ENCODE peak calls at places on chromosome 21, in four cellular contexts. One of them, this sample, is unnamed.

GRCh38 chr21:42617476-42617875 is 35.9 kb upstream of the PDE9A start:
- DNase-seq in K562: no peak
- DNase-seq in HepG2: no peak
- DNase-seq in H1: no peak
- DNase-seq in this sample: no peak

GRCh38 chr21:41642399-41642798 is 124.5 kb downstream of the RIPK4 start:
- DNase-seq in HepG2: peak; percentile 14
- DNase-seq in K562: no peak
- DNase-seq in H1: no peak
- DNase-seq in this sample: no peak

GRCh38 chr21:42539931-42540343 is 26.3 kb downstream of the SLC37A1 start:
- DNase-seq in H1: no peak
- DNase-seq in HepG2: no peak
- DNase-seq in K562: peak; percentile 80
- DNase-seq in this sample: no peak

GRCh38 chr21:39481886-39482285 is 30.1 kb downstream of the SH3BGR start:
- DNase-seq in HepG2: no peak
- DNase-seq in K562: no peak
- DNase-seq in H1: no peak
- DNase-seq in this sample: no peak

GRCh38 chr21:42009018-42009830 is 936 bp downstream of the ZBTB21 start:
- DNase-seq in K562: peak; percentile 52
- DNase-seq in HepG2: peak; percentile 62
- DNase-seq in H1: no peak
- DNase-seq in this sample: peak; percentile 40

GRCh38 chr21:15355066-15355465 is 290.3 kb upstream of the NRIP1 start:
- DNase-seq in K562: no peak
- DNase-seq in HepG2: no peak
- DNase-seq in H1: no peak
- DNase-seq in this sample: no peak

GRCh38 chr21:42356680-42357079 is 5.9 kb upstream of the TFF2 start:
- DNase-seq in K562: no peak
- DNase-seq in H1: no peak
- DNase-seq in HepG2: no peak
- DNase-seq in this sample: no peak

GRCh38 chr21:37413553-37414291 is 47.1 kb downstream of the DYRK1A start:
- DNase-seq in H1: no peak
- DNase-seq in K562: no peak
- DNase-seq in HepG2: no peak
- DNase-seq in this sample: no peak

GRCh38 chr21:29719561-29719960 is 220.2 kb downstream of the GRIK1 start:
- DNase-seq in H1: no peak
- DNase-seq in HepG2: no peak
- DNase-seq in K562: no peak
- DNase-seq in this sample: no peak

GRCh38 chr21:14685568-14685967 is 139.5 kb upstream of the SAMSN1 start:
- DNase-seq in HepG2: no peak
- DNase-seq in H1: no peak
- DNase-seq in K562: no peak
- DNase-seq in this sample: no peak

GRCh38 chr21:42768324-42769121 is 110.8 kb downstream of the WDR4 start:
- DNase-seq in HepG2: no peak
- DNase-seq in K562: no peak
- DNase-seq in H1: no peak
- DNase-seq in this sample: no peak

GRCh38 chr21:29238967-29239289 is 59.8 kb upstream of the BACH1 start:
- DNase-seq in HepG2: no peak
- DNase-seq in H1: no peak
- DNase-seq in K562: peak; percentile 34
- DNase-seq in this sample: no peak

GRCh38 chr21:40507978-40508377 is 339.0 kb downstream of the DSCAM start:
- DNase-seq in H1: no peak
- DNase-seq in K562: no peak
- DNase-seq in HepG2: peak; percentile 55
- DNase-seq in this sample: peak; percentile 26

GRCh38 chr21:18913914-18914313 is 510.3 kb upstream of the TMPRSS15 start:
- DNase-seq in H1: no peak
- DNase-seq in K562: no peak
- DNase-seq in HepG2: no peak
- DNase-seq in this sample: no peak

GRCh38 chr21:23950344-23950743 is 1656.9 kb downstream of the MRPL39 start:
- DNase-seq in H1: no peak
- DNase-seq in K562: no peak
- DNase-seq in HepG2: no peak
- DNase-seq in this sample: no peak

GRCh38 chr21:41877901-41878830 is 978 bp downstream of the PRDM15 start:
- DNase-seq in K562: peak; percentile 78
- DNase-seq in H1: no peak
- DNase-seq in HepG2: no peak
- DNase-seq in this sample: no peak

GRCh38 chr21:21029159-21029558 is 30.9 kb downstream of the NCAM2 start:
- DNase-seq in HepG2: no peak
- DNase-seq in K562: no peak
- DNase-seq in H1: no peak
- DNase-seq in this sample: no peak

GRCh38 chr21:43973634-43973955 is 38.5 kb upstream of the TRAPPC10 start:
- DNase-seq in H1: no peak
- DNase-seq in K562: no peak
- DNase-seq in HepG2: no peak
- DNase-seq in this sample: no peak

GRCh38 chr21:43972850-43973633 is 39.1 kb upstream of the TRAPPC10 start:
- DNase-seq in H1: no peak
- DNase-seq in K562: peak; percentile 72
- DNase-seq in HepG2: no peak
- DNase-seq in this sample: no peak

GRCh38 chr21:43976661-43977060 is 35.4 kb upstream of the TRAPPC10 start:
- DNase-seq in H1: no peak
- DNase-seq in HepG2: no peak
- DNase-seq in K562: no peak
- DNase-seq in this sample: no peak

GRCh38 chr21:43975469-43976098 is 36.5 kb upstream of the TRAPPC10 start:
- DNase-seq in H1: no peak
- DNase-seq in HepG2: peak; percentile 32
- DNase-seq in K562: peak; percentile 88
- DNase-seq in this sample: peak; percentile 67

DNA sequence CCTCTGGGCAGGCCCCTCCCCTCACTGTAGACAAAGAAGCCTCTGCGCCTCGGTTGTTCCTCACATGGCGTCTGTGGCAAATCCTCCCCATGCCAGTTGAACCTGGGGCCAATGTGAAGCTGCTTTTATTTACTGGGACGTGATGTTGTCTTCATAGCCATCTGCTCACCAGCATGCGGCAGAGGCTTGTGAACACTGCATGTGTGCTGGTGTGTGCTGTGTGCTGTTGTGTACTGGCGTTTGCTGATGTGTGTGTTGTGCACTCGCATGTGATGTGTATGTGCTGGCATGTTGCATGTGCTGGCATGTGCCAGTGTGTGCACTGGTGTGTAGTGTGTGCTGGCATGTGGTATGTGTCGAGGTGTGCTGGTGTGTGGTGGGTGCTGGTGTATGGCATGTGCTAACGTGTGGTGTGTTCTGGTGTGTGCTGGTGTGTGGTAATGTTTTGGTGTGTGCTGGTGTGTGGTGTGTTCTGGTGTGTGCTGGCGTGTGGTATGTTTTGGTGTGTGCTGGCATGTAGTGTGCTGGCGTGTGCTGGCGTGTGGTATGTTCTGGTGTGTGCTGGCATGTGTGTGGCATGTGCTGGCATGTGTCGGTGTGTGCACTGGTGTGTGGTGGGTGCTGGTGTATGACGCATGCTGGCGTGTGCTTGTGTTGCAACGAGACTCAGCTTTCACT is 37.2 kb upstream of the TRAPPC10 start:
- DNase-seq in K562: no peak
- DNase-seq in H1: no peak
- DNase-seq in HepG2: no peak
- DNase-seq in this sample: no peak
- TF ChIP-seq POLR2A in K562: peak; percentile 48
- TF ChIP-seq POLR2A in H1: no peak
- TF ChIP-seq POLR2A in HepG2: no peak
- TF ChIP-seq POLR2A in this sample: no peak

GRCh38 chr21:32690085-32690484 is 37.7 kb downstream of the SYNJ1 start:
- DNase-seq in HepG2: no peak
- DNase-seq in K562: no peak
- DNase-seq in H1: no peak
- DNase-seq in this sample: no peak
- TF ChIP-seq PHF8 in HepG2: no peak
- TF ChIP-seq PHF8 in K562: no peak
- TF ChIP-seq PHF8 in H1: no peak
- TF ChIP-seq PHF8 in this sample: no peak

GRCh38 chr21:45550552-45551210 is 8.4 kb upstream of the SLC19A1 start:
- DNase-seq in K562: no peak
- DNase-seq in HepG2: no peak
- DNase-seq in H1: no peak
- DNase-seq in this sample: no peak
- TF ChIP-seq POLR2A in K562: no peak
- TF ChIP-seq POLR2A in HepG2: no peak
- TF ChIP-seq POLR2A in H1: no peak
- TF ChIP-seq POLR2A in this sample: no peak

DNA sequence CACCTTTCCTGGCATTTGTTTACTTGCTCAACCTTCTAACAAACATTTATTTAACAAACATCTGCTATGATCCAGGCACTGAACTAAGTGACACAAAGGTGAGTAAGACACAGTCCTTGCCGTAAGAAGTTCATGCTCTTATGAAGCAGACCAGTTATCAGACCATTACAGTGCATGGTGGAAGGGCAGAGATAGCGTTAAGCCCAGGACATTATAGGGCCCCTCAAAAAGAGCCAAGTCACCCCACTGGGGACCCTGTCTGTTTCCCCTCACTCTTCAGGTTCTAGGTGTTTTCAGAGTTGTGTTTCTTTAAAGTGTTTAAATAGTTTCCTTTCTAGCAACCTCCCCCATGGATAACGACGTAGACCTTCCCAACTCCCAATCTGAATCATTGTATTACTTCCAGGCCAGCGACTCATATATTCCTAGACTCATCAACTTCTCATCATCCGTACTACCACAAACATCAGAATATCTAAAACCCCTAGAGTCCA is 39.3 kb downstream of the TCP10L start:
- DNase-seq in H1: no peak
- DNase-seq in HepG2: no peak
- DNase-seq in K562: peak; percentile 82
- DNase-seq in this sample: no peak
- TF ChIP-seq PHF8 in H1: no peak
- TF ChIP-seq PHF8 in HepG2: no peak
- TF ChIP-seq PHF8 in K562: no peak
- TF ChIP-seq PHF8 in this sample: no peak

DNA sequence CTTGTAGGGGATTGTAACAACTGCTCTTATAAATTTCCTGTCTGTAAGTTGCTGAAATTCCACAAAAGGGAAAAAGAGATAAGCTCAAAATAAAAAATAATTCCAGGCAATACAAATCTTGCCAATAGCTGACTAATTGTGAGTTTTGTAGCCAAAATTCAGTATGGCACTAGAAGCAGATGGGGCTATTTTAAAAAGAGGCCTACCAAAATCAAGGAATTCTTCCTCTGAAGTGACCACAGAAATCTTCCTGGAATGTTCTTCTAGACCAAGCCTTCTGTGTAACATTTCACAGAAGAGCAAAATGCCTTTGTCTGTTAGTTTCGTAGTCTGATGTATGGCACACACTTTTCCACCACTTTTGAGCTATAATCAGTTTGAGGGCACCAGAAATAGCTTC is 127.6 kb downstream of the CYYR1 start:
- DNase-seq in K562: no peak
- DNase-seq in HepG2: no peak
- DNase-seq in H1: no peak
- DNase-seq in this sample: no peak
- TF ChIP-seq POLR2A in K562: no peak
- TF ChIP-seq POLR2A in HepG2: no peak
- TF ChIP-seq POLR2A in H1: no peak
- TF ChIP-seq POLR2A in this sample: no peak

GRCh38 chr21:36132691-36133090 is 2.2 kb upstream of the CBR3 start:
- DNase-seq in K562: no peak
- DNase-seq in HepG2: no peak
- DNase-seq in H1: no peak
- DNase-seq in this sample: no peak

GRCh38 chr21:36129219-36129618 is 5.7 kb upstream of the CBR3 start:
- DNase-seq in HepG2: no peak
- DNase-seq in K562: no peak
- DNase-seq in H1: no peak
- DNase-seq in this sample: no peak

GRCh38 chr21:36135391-36136094 is 664 bp downstream of the CBR3 start:
- DNase-seq in K562: no peak
- DNase-seq in H1: no peak
- DNase-seq in HepG2: no peak
- DNase-seq in this sample: peak; percentile 34

DNA sequence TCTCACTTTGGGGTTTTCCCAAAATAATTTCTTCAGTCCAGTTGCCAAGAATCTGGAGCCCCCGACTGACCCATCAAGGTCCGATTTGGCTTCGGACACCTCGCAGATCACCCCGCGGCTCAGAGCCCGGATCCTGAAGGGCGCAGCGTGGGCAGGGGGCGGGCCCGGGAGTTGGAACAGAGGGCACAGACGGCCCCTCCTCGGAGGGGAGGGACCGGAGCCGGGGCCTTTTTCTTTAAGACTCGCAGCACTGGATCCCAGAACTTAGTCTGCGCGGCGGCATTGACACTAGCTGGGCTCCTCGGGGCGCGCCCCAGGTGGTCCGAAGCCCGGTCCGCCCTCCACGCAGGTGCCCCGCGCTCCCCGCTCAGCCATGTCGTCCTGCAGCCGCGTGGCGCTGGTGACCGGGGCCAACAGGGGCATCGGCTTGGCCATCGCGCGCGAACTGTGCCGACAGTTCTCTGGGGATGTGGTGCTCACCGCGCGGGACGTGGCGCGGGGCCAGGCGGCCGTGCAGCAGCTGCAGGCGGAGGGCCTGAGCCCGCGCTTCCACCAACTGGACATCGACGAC is at the start of gene CBR3:
- DNase-seq in H1: no peak
- DNase-seq in K562: no peak
- DNase-seq in HepG2: no peak
- DNase-seq in this sample: peak; percentile 45
- TF ChIP-seq PHF8 in H1: no peak
- TF ChIP-seq PHF8 in K562: no peak
- TF ChIP-seq PHF8 in HepG2: no peak
- TF ChIP-seq PHF8 in this sample: peak; percentile 24

DNA sequence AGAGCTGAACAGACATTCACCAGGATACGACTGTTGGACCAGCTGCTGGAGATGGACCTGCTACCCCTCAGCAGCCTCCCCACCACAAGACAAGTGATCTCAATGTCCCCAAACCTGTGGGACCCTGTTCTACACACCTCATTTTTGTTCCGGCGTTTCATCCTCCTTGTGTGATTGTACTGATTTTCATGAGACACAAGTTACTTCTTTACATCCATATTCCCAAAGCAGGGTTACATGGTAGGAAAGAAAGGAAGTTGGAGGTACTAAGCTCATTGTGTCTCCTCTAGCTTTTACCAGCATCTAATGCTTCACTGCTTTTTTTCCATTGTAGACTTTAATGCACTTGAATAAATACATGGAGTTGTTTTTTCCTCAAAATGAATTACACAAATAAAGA is 8.7 kb downstream of the ADAMTS1 start:
- DNase-seq in H1: no peak
- DNase-seq in HepG2: no peak
- DNase-seq in K562: no peak
- DNase-seq in this sample: no peak
- TF ChIP-seq POLR2A in H1: no peak
- TF ChIP-seq POLR2A in HepG2: no peak
- TF ChIP-seq POLR2A in K562: no peak
- TF ChIP-seq POLR2A in this sample: no peak